ENCODE peak calls at places on chromosomes 12 and 14, in ten cellular contexts. One of them, this sample, is unnamed.

GRCh38 chr12:47343684-47344567 is 264.2 kb upstream of the AMIGO2 start:
- DNase-seq in sciatic nerve: no peak
- DNase-seq in iPS-NIHi11: no peak
- DNase-seq in endothelial cell: no peak
- DNase-seq in naive thymus-derived CD4-positive, alpha-beta T cell: no peak
- DNase-seq in stimulated activated CD8-positive, alpha-beta memory T cell treated with anti-CD3 and anti-CD28 coated beads, Interleukin-15, amount 100 ng/mL, for 24 hours: no peak
- DNase-seq in mucosa of gallbladder: no peak
- DNase-seq in stimulated activated CD4-positive, alpha-beta T cell treated with anti-CD3 and anti-CD28 coated beads, Interleukin-4, amount 100 ng/mL, for 1 hour: no peak
- DNase-seq in mammary epithelial cell: peak
- DNase-seq in PC-9: no peak
- DNase-seq in this sample: no peak

GRCh38 chr14:74875941-74876913 is at the start of gene PROX2:
- DNase-seq in sciatic nerve: no peak
- DNase-seq in iPS-NIHi11: peak
- DNase-seq in endothelial cell: peak
- DNase-seq in naive thymus-derived CD4-positive, alpha-beta T cell: no peak
- DNase-seq in stimulated activated CD8-positive, alpha-beta memory T cell treated with anti-CD3 and anti-CD28 coated beads, Interleukin-15, amount 100 ng/mL, for 24 hours: no peak
- DNase-seq in mucosa of gallbladder: no peak
- DNase-seq in stimulated activated CD4-positive, alpha-beta T cell treated with anti-CD3 and anti-CD28 coated beads, Interleukin-4, amount 100 ng/mL, for 1 hour: peak
- DNase-seq in mammary epithelial cell: no peak
- DNase-seq in PC-9: no peak
- DNase-seq in this sample: peak

GRCh38 chr14:38047518-38047917 is 160.2 kb upstream of the SSTR1 start:
- DNase-seq in sciatic nerve: peak
- DNase-seq in iPS-NIHi11: no peak
- DNase-seq in endothelial cell: no peak
- DNase-seq in naive thymus-derived CD4-positive, alpha-beta T cell: no peak
- DNase-seq in stimulated activated CD8-positive, alpha-beta memory T cell treated with anti-CD3 and anti-CD28 coated beads, Interleukin-15, amount 100 ng/mL, for 24 hours: no peak
- DNase-seq in mucosa of gallbladder: peak
- DNase-seq in stimulated activated CD4-positive, alpha-beta T cell treated with anti-CD3 and anti-CD28 coated beads, Interleukin-4, amount 100 ng/mL, for 1 hour: no peak
- DNase-seq in mammary epithelial cell: no peak
- DNase-seq in PC-9: no peak
- DNase-seq in this sample: no peak

GRCh38 chr12:7555752-7556151 is 52.2 kb upstream of the CD163 start:
- DNase-seq in sciatic nerve: no peak
- DNase-seq in iPS-NIHi11: no peak
- DNase-seq in endothelial cell: no peak
- DNase-seq in naive thymus-derived CD4-positive, alpha-beta T cell: no peak
- DNase-seq in stimulated activated CD8-positive, alpha-beta memory T cell treated with anti-CD3 and anti-CD28 coated beads, Interleukin-15, amount 100 ng/mL, for 24 hours: no peak
- DNase-seq in mucosa of gallbladder: no peak
- DNase-seq in stimulated activated CD4-positive, alpha-beta T cell treated with anti-CD3 and anti-CD28 coated beads, Interleukin-4, amount 100 ng/mL, for 1 hour: no peak
- DNase-seq in mammary epithelial cell: peak
- DNase-seq in PC-9: peak
- DNase-seq in this sample: no peak

GRCh38 chr14:54487771-54488170 is 1.0 kb downstream of the GMFB start:
- DNase-seq in sciatic nerve: no peak
- DNase-seq in iPS-NIHi11: peak
- DNase-seq in endothelial cell: no peak
- DNase-seq in naive thymus-derived CD4-positive, alpha-beta T cell: no peak
- DNase-seq in stimulated activated CD8-positive, alpha-beta memory T cell treated with anti-CD3 and anti-CD28 coated beads, Interleukin-15, amount 100 ng/mL, for 24 hours: no peak
- DNase-seq in mucosa of gallbladder: no peak
- DNase-seq in stimulated activated CD4-positive, alpha-beta T cell treated with anti-CD3 and anti-CD28 coated beads, Interleukin-4, amount 100 ng/mL, for 1 hour: no peak
- DNase-seq in mammary epithelial cell: peak
- DNase-seq in PC-9: no peak
- DNase-seq in this sample: no peak

GRCh38 chr12:69821441-69822204 is 3.4 kb upstream of the MYRFL start:
- DNase-seq in sciatic nerve: no peak
- DNase-seq in iPS-NIHi11: no peak
- DNase-seq in endothelial cell: no peak
- DNase-seq in naive thymus-derived CD4-positive, alpha-beta T cell: no peak
- DNase-seq in stimulated activated CD8-positive, alpha-beta memory T cell treated with anti-CD3 and anti-CD28 coated beads, Interleukin-15, amount 100 ng/mL, for 24 hours: no peak
- DNase-seq in mucosa of gallbladder: no peak
- DNase-seq in stimulated activated CD4-positive, alpha-beta T cell treated with anti-CD3 and anti-CD28 coated beads, Interleukin-4, amount 100 ng/mL, for 1 hour: no peak
- DNase-seq in mammary epithelial cell: peak
- DNase-seq in PC-9: peak
- DNase-seq in this sample: no peak

GRCh38 chr12:12819752-12820311 is 6.7 kb downstream of the DDX47 start:
- DNase-seq in sciatic nerve: no peak
- DNase-seq in iPS-NIHi11: no peak
- DNase-seq in endothelial cell: no peak
- DNase-seq in naive thymus-derived CD4-positive, alpha-beta T cell: no peak
- DNase-seq in stimulated activated CD8-positive, alpha-beta memory T cell treated with anti-CD3 and anti-CD28 coated beads, Interleukin-15, amount 100 ng/mL, for 24 hours: no peak
- DNase-seq in mucosa of gallbladder: no peak
- DNase-seq in stimulated activated CD4-positive, alpha-beta T cell treated with anti-CD3 and anti-CD28 coated beads, Interleukin-4, amount 100 ng/mL, for 1 hour: no peak
- DNase-seq in mammary epithelial cell: peak
- DNase-seq in PC-9: peak
- DNase-seq in this sample: no peak

GRCh38 chr12:39723831-39724230 is 104.2 kb upstream of the ABCD2 start:
- DNase-seq in sciatic nerve: no peak
- DNase-seq in iPS-NIHi11: no peak
- DNase-seq in endothelial cell: no peak
- DNase-seq in naive thymus-derived CD4-positive, alpha-beta T cell: no peak
- DNase-seq in stimulated activated CD8-positive, alpha-beta memory T cell treated with anti-CD3 and anti-CD28 coated beads, Interleukin-15, amount 100 ng/mL, for 24 hours: no peak
- DNase-seq in mucosa of gallbladder: no peak
- DNase-seq in stimulated activated CD4-positive, alpha-beta T cell treated with anti-CD3 and anti-CD28 coated beads, Interleukin-4, amount 100 ng/mL, for 1 hour: no peak
- DNase-seq in mammary epithelial cell: peak
- DNase-seq in PC-9: peak
- DNase-seq in this sample: no peak

GRCh38 chr14:72699852-72700257 is 194.0 kb downstream of the DPF3 start:
- DNase-seq in sciatic nerve: no peak
- DNase-seq in iPS-NIHi11: no peak
- DNase-seq in endothelial cell: no peak
- DNase-seq in naive thymus-derived CD4-positive, alpha-beta T cell: no peak
- DNase-seq in stimulated activated CD8-positive, alpha-beta memory T cell treated with anti-CD3 and anti-CD28 coated beads, Interleukin-15, amount 100 ng/mL, for 24 hours: no peak
- DNase-seq in mucosa of gallbladder: no peak
- DNase-seq in stimulated activated CD4-positive, alpha-beta T cell treated with anti-CD3 and anti-CD28 coated beads, Interleukin-4, amount 100 ng/mL, for 1 hour: no peak
- DNase-seq in mammary epithelial cell: peak
- DNase-seq in PC-9: no peak
- DNase-seq in this sample: no peak

GRCh38 chr14:64444984-64445845 is 20.1 kb upstream of the AKAP5 start:
- DNase-seq in sciatic nerve: no peak
- DNase-seq in iPS-NIHi11: peak
- DNase-seq in endothelial cell: no peak
- DNase-seq in naive thymus-derived CD4-positive, alpha-beta T cell: no peak
- DNase-seq in stimulated activated CD8-positive, alpha-beta memory T cell treated with anti-CD3 and anti-CD28 coated beads, Interleukin-15, amount 100 ng/mL, for 24 hours: no peak
- DNase-seq in mucosa of gallbladder: no peak
- DNase-seq in stimulated activated CD4-positive, alpha-beta T cell treated with anti-CD3 and anti-CD28 coated beads, Interleukin-4, amount 100 ng/mL, for 1 hour: peak
- DNase-seq in mammary epithelial cell: peak
- DNase-seq in PC-9: no peak
- DNase-seq in this sample: no peak

GRCh38 chr12:101490286-101490920 is 15.3 kb downstream of the SPIC start:
- DNase-seq in sciatic nerve: no peak
- DNase-seq in iPS-NIHi11: peak
- DNase-seq in endothelial cell: peak
- DNase-seq in naive thymus-derived CD4-positive, alpha-beta T cell: no peak
- DNase-seq in stimulated activated CD8-positive, alpha-beta memory T cell treated with anti-CD3 and anti-CD28 coated beads, Interleukin-15, amount 100 ng/mL, for 24 hours: no peak
- DNase-seq in mucosa of gallbladder: peak
- DNase-seq in stimulated activated CD4-positive, alpha-beta T cell treated with anti-CD3 and anti-CD28 coated beads, Interleukin-4, amount 100 ng/mL, for 1 hour: no peak
- DNase-seq in mammary epithelial cell: peak
- DNase-seq in PC-9: peak
- DNase-seq in this sample: no peak

GRCh38 chr14:65170318-65170717 is 68.0 kb upstream of the MAX start:
- DNase-seq in sciatic nerve: no peak
- DNase-seq in iPS-NIHi11: no peak
- DNase-seq in endothelial cell: no peak
- DNase-seq in naive thymus-derived CD4-positive, alpha-beta T cell: no peak
- DNase-seq in stimulated activated CD8-positive, alpha-beta memory T cell treated with anti-CD3 and anti-CD28 coated beads, Interleukin-15, amount 100 ng/mL, for 24 hours: no peak
- DNase-seq in mucosa of gallbladder: no peak
- DNase-seq in stimulated activated CD4-positive, alpha-beta T cell treated with anti-CD3 and anti-CD28 coated beads, Interleukin-4, amount 100 ng/mL, for 1 hour: no peak
- DNase-seq in mammary epithelial cell: no peak
- DNase-seq in PC-9: no peak
- DNase-seq in this sample: no peak

This sample was measured in effector CD8-positive, alpha-beta T cell.